ENCODE peak calls at places on chromosome 16, in five cellular contexts. N is GM10248, I is cardiac fibroblast, Q is GM12865, E is body of pancreas. Z is an unnamed sample.

GRCh38 chr16:27721548-27722265 is 171.8 kb downstream of the KATNIP start:
- DNase-seq in N (no peak), I (peak), Q (no peak), E (peak), Z (no peak)

GRCh38 chr16:7914738-7915137 is 582.1 kb downstream of the RBFOX1 start:
- DNase-seq in I (no peak), N (no peak), E (no peak), Q (no peak), Z (no peak)

GRCh38 chr16:78563905-78564304 is 464.5 kb downstream of the WWOX start:
- DNase-seq in I (no peak), E (no peak), Q (no peak), N (no peak), Z (no peak)

GRCh38 chr16:4306439-4307214 is 9.2 kb upstream of the GLIS2 start:
- DNase-seq in N (peak), E (no peak), Q (peak), I (no peak), Z (no peak)

GRCh38 chr16:67943256-67943618 is 683 bp downstream of the LCAT start:
- DNase-seq in Q (no peak), E (no peak), I (no peak), N (no peak), Z (no peak)

GRCh38 chr16:48647794-48648193 is 37.8 kb upstream of the N4BP1 start:
- DNase-seq in Q (no peak), N (no peak), E (no peak), I (no peak), Z (no peak)

GRCh38 chr16:56332464-56333079 is 92.8 kb downstream of the AMFR start:
- DNase-seq in E (peak), N (peak), I (peak), Q (peak), Z (peak)

GRCh38 chr16:76964464-76965154 is 226.4 kb upstream of the MON1B start:
- DNase-seq in Q (no peak), E (no peak), I (no peak), N (no peak), Z (no peak)

GRCh38 chr16:19777061-19777460 is 59.0 kb downstream of the IQCK start:
- DNase-seq in I (no peak), Q (peak), E (no peak), N (peak), Z (no peak)

GRCh38 chr16:83245061-83245460 is 562.7 kb upstream of the HSBP1 start:
- DNase-seq in I (peak), N (no peak), Q (no peak), E (no peak), Z (no peak)

GRCh38 chr16:64656471-64656870 is 465.4 kb downstream of the CDH11 start:
- DNase-seq in I (no peak), N (no peak), E (no peak), Q (no peak), Z (no peak)

GRCh38 chr16:66515543-66516171 is 34.3 kb downstream of the TK2 start:
- DNase-seq in Q (peak), I (peak), N (no peak), E (no peak), Z (peak)

GRCh38 chr16:64914-65255 is 7.5 kb downstream of the RHBDF1 start:
- DNase-seq in Q (no peak), N (no peak), I (no peak), E (no peak), Z (no peak)

GRCh38 chr16:85570213-85570734 is 42.8 kb upstream of the GSE1 start:
- DNase-seq in N (peak), I (no peak), Q (peak), E (no peak), Z (peak)

GRCh38 chr16:19804538-19805323 is 79.9 kb downstream of the GPRC5B start:
- DNase-seq in N (no peak), I (peak), Q (peak), E (peak), Z (peak)

DNA sequence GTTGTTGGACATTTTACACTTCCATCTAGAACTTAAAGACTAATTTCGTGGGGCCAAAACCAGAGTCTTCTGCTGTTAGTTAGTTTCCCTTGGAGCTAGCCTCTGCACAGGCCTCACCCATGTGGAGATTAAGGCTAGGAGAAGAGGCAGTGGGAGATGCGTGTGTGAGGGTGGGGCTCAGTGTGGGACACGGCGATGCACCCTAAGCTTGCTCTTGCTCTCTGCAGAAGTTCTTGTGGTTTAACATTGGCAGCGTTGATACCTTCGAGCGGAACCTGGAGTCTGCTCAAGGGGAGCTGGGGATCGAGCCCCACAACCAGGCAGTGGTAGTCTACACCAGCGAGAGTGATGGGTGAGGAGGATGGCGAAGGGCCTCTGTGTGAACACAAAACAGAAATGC is 34.0 kb downstream of the DBNDD1 start:
- DNase-seq in E (no peak), I (no peak), Q (no peak), N (no peak), Z (no peak)
- TF ChIP-seq CTCF in E (no peak), I (no peak), Q (no peak), N (no peak), Z (no peak)

GRCh38 chr16:16871196-16871595 is 492.3 kb downstream of the NPIPA7 start:
- DNase-seq in N (no peak), E (no peak), I (no peak), Q (no peak), Z (no peak)
- TF ChIP-seq CTCF in N (no peak), E (no peak), I (no peak), Q (no peak), Z (no peak)

GRCh38 chr16:84465154-84465553 is 39.3 kb downstream of the MEAK7 start:
- DNase-seq in E (no peak), Q (no peak), I (no peak), N (no peak), Z (no peak)
- TF ChIP-seq CTCF in E (no peak), Q (no peak), I (no peak), N (no peak), Z (no peak)

DNA sequence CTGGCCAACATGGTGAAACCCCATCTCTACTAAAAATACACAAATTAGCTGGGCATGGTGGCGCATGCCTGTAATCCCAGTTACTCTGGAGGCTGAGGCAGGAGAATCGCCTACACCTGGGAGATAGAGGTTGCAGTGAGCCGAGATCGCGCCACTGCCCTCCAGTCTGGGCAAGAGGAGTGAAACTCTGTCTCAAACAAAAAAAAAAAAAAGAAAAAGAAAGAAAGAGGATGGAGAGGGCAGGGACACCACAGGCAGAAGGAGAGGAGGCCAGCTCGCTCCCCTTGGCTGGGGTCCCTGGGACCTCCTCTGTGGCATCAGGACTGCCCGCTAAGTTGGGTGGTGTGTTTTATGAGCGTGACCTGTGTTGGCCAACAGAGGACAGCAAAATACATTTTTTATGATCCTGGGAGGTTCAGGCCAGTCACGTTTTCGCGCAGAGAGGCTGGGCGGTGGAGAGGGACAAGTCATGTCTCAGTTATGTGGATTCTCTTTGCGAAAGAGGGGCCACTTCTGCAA is 229.6 kb downstream of the MRTFB start:
- DNase-seq in E (peak), I (peak), N (peak), Q (peak), Z (peak)
- TF ChIP-seq CTCF in E (peak), I (peak), N (peak), Q (peak), Z (peak)

GRCh38 chr16:22299036-22299435 is 1.8 kb downstream of the POLR3E start:
- DNase-seq in E (no peak), I (no peak), Q (no peak), N (no peak), Z (no peak)

GRCh38 chr16:22297114-22297870 is at the start of gene POLR3E:
- DNase-seq in N (peak), I (peak), E (peak), Q (peak), Z (peak)

GRCh38 chr16:22293137-22294106 is 3.8 kb upstream of the POLR3E start:
- DNase-seq in Q (no peak), E (no peak), I (no peak), N (no peak), Z (no peak)

GRCh38 chr16:22297871-22298733 is 893 bp downstream of the POLR3E start:
- DNase-seq in N (peak), I (peak), Q (peak), E (peak), Z (peak)

GRCh38 chr16:22296225-22297113 is 740 bp upstream of the POLR3E start:
- DNase-seq in E (peak), I (no peak), Q (no peak), N (no peak), Z (no peak)
- TF ChIP-seq CTCF in E (no peak), I (no peak), Q (no peak), N (no peak), Z (no peak)

DNA sequence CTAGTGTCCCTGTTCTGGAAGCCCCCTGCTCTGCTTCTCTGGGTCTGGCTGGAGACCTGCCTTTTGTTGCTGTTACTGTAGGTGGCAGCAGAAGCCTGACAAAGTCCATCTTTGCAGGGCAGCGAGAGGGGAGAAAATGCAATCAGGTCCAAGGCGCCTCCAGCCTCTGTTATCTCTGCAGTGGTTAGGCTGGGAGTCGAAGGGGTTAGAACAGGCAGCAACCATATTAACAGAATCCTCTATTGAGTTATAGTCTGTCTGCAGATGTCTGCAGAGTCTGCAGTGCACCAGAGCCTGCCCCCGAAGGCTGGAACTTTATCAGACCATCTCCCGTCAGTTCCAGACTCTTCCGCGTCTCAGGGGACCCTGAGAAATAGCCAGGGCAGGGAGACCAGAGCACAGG is 404.9 kb upstream of the EEF2KMT start:
- DNase-seq in I (no peak), E (no peak), Q (peak), N (no peak), Z (peak)
- TF ChIP-seq CTCF in I (no peak), E (no peak), Q (peak), N (peak), Z (peak)

DNA sequence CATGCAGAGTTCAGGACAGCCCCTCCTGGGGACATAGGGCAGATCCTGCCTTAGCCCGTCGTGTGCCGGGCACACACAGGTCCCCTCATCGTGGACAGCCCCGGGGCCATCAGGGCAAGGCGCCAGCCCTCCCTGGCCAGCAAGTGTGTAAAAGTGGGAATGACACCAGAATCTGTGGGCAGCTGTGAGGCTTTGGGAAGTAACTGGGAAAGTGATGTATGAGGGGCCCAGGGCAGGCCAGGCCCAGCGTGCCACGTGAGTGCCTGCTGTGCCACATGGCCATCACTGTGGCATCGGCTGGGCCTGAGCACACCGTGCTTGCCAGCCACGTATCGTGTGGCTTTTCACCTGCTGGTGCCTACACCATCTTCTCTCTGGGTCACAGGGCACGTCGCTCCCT is 26.6 kb downstream of the ACSF3 start:
- DNase-seq in Q (no peak), E (no peak), N (no peak), I (no peak), Z (no peak)
- TF ChIP-seq CTCF in Q (no peak), E (no peak), N (no peak), I (no peak), Z (no peak)

GRCh38 chr16:14087590-14088154 is 16.6 kb downstream of the MRTFB start:
- DNase-seq in N (no peak), I (no peak), E (no peak), Q (no peak), Z (no peak)
- TF ChIP-seq CTCF in N (no peak), I (no peak), E (no peak), Q (no peak), Z (no peak)

GRCh38 chr16:15822957-15823356 is 33.9 kb downstream of the MYH11 start:
- DNase-seq in N (no peak), I (no peak), E (peak), Q (no peak), Z (no peak)
- TF ChIP-seq CTCF in N (no peak), I (no peak), E (no peak), Q (no peak), Z (no peak)

DNA sequence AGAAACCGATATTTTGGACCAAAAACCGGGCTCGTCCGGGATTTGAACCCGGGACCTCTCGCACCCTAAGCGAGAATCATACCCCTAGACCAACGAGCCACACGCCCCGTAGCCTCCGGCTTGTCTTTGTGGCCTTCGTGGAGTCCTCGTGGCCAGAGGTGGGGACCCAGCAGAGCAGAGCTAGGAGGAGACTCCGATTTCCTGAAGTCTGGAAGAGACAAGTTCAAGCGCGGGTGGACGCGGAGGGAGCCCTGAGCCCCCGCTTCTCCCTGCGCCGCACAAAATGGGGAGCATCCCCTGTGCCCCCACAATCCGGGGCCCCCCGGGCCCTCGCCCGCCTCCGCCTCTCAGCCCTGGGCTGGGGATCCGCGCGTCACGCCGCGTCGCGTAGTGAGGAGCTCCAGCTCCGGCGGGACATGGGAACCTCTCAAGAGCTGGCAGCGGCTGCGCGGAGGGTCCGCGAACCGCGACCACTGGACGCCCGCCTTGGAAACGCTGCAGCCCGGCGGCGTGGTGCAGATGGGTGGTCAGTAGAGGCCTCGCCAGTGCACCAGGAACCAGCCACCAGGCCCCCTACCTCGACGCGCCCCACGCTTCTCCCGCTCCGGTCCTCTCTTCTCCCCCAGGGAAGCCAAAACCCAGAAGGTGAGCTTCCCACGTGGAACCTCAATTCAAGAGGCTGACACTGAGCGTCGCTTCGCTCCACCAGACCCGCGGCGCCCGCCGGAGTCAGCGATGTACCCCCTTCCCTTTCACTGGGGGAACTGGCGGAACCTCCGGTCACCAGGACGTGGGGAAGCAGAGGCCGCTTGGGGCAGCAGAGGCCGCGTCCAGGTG is 5.2 kb upstream of the OR1F1 start:
- DNase-seq in N (peak), I (peak), Q (peak), E (peak), Z (peak)
- TF ChIP-seq CTCF in N (peak), I (no peak), Q (no peak), E (peak), Z (peak)